ENCODE peak calls at places on chromosome 4, in eight cellular contexts. One of them, this sample, is unnamed.

GRCh38 chr4:39502034-39502658 is 25.1 kb downstream of the UGDH start:
- DNase-seq in COR-L47: no peak
- DNase-seq in sciatic nerve: no peak
- DNase-seq in NAMALWA: no peak
- DNase-seq in fibroblast of the conjunctiva: peak
- DNase-seq in EH: peak
- DNase-seq in activated CD8-positive, alpha-beta memory T cell treated with anti-CD3 and anti-CD28 coated beads for 1 hour: no peak
- DNase-seq in SW480: no peak
- DNase-seq in this sample: no peak

GRCh38 chr4:89829470-89830138 is 7.4 kb downstream of the SNCA start:
- DNase-seq in COR-L47: no peak
- DNase-seq in sciatic nerve: no peak
- DNase-seq in NAMALWA: peak
- DNase-seq in fibroblast of the conjunctiva: no peak
- DNase-seq in EH: no peak
- DNase-seq in activated CD8-positive, alpha-beta memory T cell treated with anti-CD3 and anti-CD28 coated beads for 1 hour: no peak
- DNase-seq in SW480: peak
- DNase-seq in this sample: peak

GRCh38 chr4:110950721-110951120 is 327.8 kb upstream of the PITX2 start:
- DNase-seq in COR-L47: no peak
- DNase-seq in sciatic nerve: no peak
- DNase-seq in NAMALWA: no peak
- DNase-seq in fibroblast of the conjunctiva: peak
- DNase-seq in EH: no peak
- DNase-seq in activated CD8-positive, alpha-beta memory T cell treated with anti-CD3 and anti-CD28 coated beads for 1 hour: no peak
- DNase-seq in SW480: no peak
- DNase-seq in this sample: no peak

GRCh38 chr4:156419080-156419638 is 465.5 kb upstream of the CTSO start:
- DNase-seq in COR-L47: no peak
- DNase-seq in sciatic nerve: no peak
- DNase-seq in NAMALWA: no peak
- DNase-seq in fibroblast of the conjunctiva: no peak
- DNase-seq in EH: peak
- DNase-seq in activated CD8-positive, alpha-beta memory T cell treated with anti-CD3 and anti-CD28 coated beads for 1 hour: no peak
- DNase-seq in SW480: no peak
- DNase-seq in this sample: no peak

GRCh38 chr4:1511441-1512041 is 105.3 kb upstream of the NKX1-1 start:
- DNase-seq in COR-L47: no peak
- DNase-seq in sciatic nerve: no peak
- DNase-seq in NAMALWA: peak
- DNase-seq in fibroblast of the conjunctiva: peak
- DNase-seq in EH: peak
- DNase-seq in activated CD8-positive, alpha-beta memory T cell treated with anti-CD3 and anti-CD28 coated beads for 1 hour: no peak
- DNase-seq in SW480: peak
- DNase-seq in this sample: no peak

GRCh38 chr4:29734785-29735184 is 985.4 kb upstream of the PCDH7 start:
- DNase-seq in COR-L47: no peak
- DNase-seq in sciatic nerve: no peak
- DNase-seq in NAMALWA: no peak
- DNase-seq in fibroblast of the conjunctiva: no peak
- DNase-seq in EH: no peak
- DNase-seq in activated CD8-positive, alpha-beta memory T cell treated with anti-CD3 and anti-CD28 coated beads for 1 hour: no peak
- DNase-seq in SW480: no peak
- DNase-seq in this sample: no peak

GRCh38 chr4:123699823-123700822 is 303.5 kb downstream of the SPRY1 start:
- DNase-seq in COR-L47: no peak
- DNase-seq in sciatic nerve: no peak
- DNase-seq in NAMALWA: no peak
- DNase-seq in fibroblast of the conjunctiva: peak
- DNase-seq in EH: peak
- DNase-seq in activated CD8-positive, alpha-beta memory T cell treated with anti-CD3 and anti-CD28 coated beads for 1 hour: no peak
- DNase-seq in SW480: no peak
- DNase-seq in this sample: peak

GRCh38 chr4:36213956-36214355 is 30.4 kb downstream of the ARAP2 start:
- DNase-seq in COR-L47: peak
- DNase-seq in sciatic nerve: no peak
- DNase-seq in NAMALWA: no peak
- DNase-seq in fibroblast of the conjunctiva: no peak
- DNase-seq in EH: no peak
- DNase-seq in activated CD8-positive, alpha-beta memory T cell treated with anti-CD3 and anti-CD28 coated beads for 1 hour: no peak
- DNase-seq in SW480: no peak
- DNase-seq in this sample: no peak

GRCh38 chr4:159227378-159227777 is 124.5 kb downstream of the RAPGEF2 start:
- DNase-seq in COR-L47: no peak
- DNase-seq in sciatic nerve: no peak
- DNase-seq in NAMALWA: no peak
- DNase-seq in fibroblast of the conjunctiva: no peak
- DNase-seq in EH: peak
- DNase-seq in activated CD8-positive, alpha-beta memory T cell treated with anti-CD3 and anti-CD28 coated beads for 1 hour: no peak
- DNase-seq in SW480: no peak
- DNase-seq in this sample: no peak

GRCh38 chr4:76984127-76984526 is 34.6 kb downstream of the SEPTIN11 start:
- DNase-seq in COR-L47: no peak
- DNase-seq in sciatic nerve: no peak
- DNase-seq in NAMALWA: peak
- DNase-seq in fibroblast of the conjunctiva: no peak
- DNase-seq in EH: peak
- DNase-seq in activated CD8-positive, alpha-beta memory T cell treated with anti-CD3 and anti-CD28 coated beads for 1 hour: no peak
- DNase-seq in SW480: peak
- DNase-seq in this sample: no peak

GRCh38 chr4:88672987-88673386 is 24.6 kb downstream of the NAP1L5 start:
- DNase-seq in COR-L47: peak
- DNase-seq in sciatic nerve: no peak
- DNase-seq in NAMALWA: peak
- DNase-seq in fibroblast of the conjunctiva: no peak
- DNase-seq in EH: peak
- DNase-seq in activated CD8-positive, alpha-beta memory T cell treated with anti-CD3 and anti-CD28 coated beads for 1 hour: no peak
- DNase-seq in SW480: peak
- DNase-seq in this sample: no peak

GRCh38 chr4:127403523-127404084 is 229.2 kb upstream of the INTU start:
- DNase-seq in COR-L47: no peak
- DNase-seq in sciatic nerve: no peak
- DNase-seq in NAMALWA: no peak
- DNase-seq in fibroblast of the conjunctiva: no peak
- DNase-seq in EH: no peak
- DNase-seq in activated CD8-positive, alpha-beta memory T cell treated with anti-CD3 and anti-CD28 coated beads for 1 hour: no peak
- DNase-seq in SW480: no peak
- DNase-seq in this sample: no peak

GRCh38 chr4:98794565-98795205 is 134.2 kb downstream of the EIF4E start:
- DNase-seq in COR-L47: no peak
- DNase-seq in sciatic nerve: no peak
- DNase-seq in NAMALWA: no peak
- DNase-seq in fibroblast of the conjunctiva: no peak
- DNase-seq in EH: peak
- DNase-seq in activated CD8-positive, alpha-beta memory T cell treated with anti-CD3 and anti-CD28 coated beads for 1 hour: no peak
- DNase-seq in SW480: no peak
- DNase-seq in this sample: no peak

GRCh38 chr4:87073570-87074470 is 139.0 kb downstream of the AFF1 start:
- DNase-seq in COR-L47: peak
- DNase-seq in sciatic nerve: no peak
- DNase-seq in NAMALWA: peak
- DNase-seq in fibroblast of the conjunctiva: no peak
- DNase-seq in EH: no peak
- DNase-seq in activated CD8-positive, alpha-beta memory T cell treated with anti-CD3 and anti-CD28 coated beads for 1 hour: no peak
- DNase-seq in SW480: no peak
- DNase-seq in this sample: peak

GRCh38 chr4:123248260-123248659 is 148.3 kb upstream of the SPRY1 start:
- DNase-seq in COR-L47: no peak
- DNase-seq in sciatic nerve: no peak
- DNase-seq in NAMALWA: no peak
- DNase-seq in fibroblast of the conjunctiva: peak
- DNase-seq in EH: peak
- DNase-seq in activated CD8-positive, alpha-beta memory T cell treated with anti-CD3 and anti-CD28 coated beads for 1 hour: no peak
- DNase-seq in SW480: no peak
- DNase-seq in this sample: no peak

GRCh38 chr4:96146686-96147085 is 306.8 kb downstream of the PDHA2 start:
- DNase-seq in COR-L47: no peak
- DNase-seq in sciatic nerve: no peak
- DNase-seq in NAMALWA: no peak
- DNase-seq in fibroblast of the conjunctiva: no peak
- DNase-seq in EH: no peak
- DNase-seq in activated CD8-positive, alpha-beta memory T cell treated with anti-CD3 and anti-CD28 coated beads for 1 hour: no peak
- DNase-seq in SW480: no peak
- DNase-seq in this sample: no peak

GRCh38 chr4:34861661-34862060 is 1382.7 kb downstream of the ARAP2 start:
- DNase-seq in COR-L47: no peak
- DNase-seq in sciatic nerve: no peak
- DNase-seq in NAMALWA: no peak
- DNase-seq in fibroblast of the conjunctiva: no peak
- DNase-seq in EH: no peak
- DNase-seq in activated CD8-positive, alpha-beta memory T cell treated with anti-CD3 and anti-CD28 coated beads for 1 hour: no peak
- DNase-seq in SW480: no peak
- DNase-seq in this sample: no peak

GRCh38 chr4:13706716-13707115 is 79.2 kb upstream of the BOD1L1 start:
- DNase-seq in COR-L47: no peak
- DNase-seq in sciatic nerve: no peak
- DNase-seq in NAMALWA: no peak
- DNase-seq in fibroblast of the conjunctiva: no peak
- DNase-seq in EH: no peak
- DNase-seq in activated CD8-positive, alpha-beta memory T cell treated with anti-CD3 and anti-CD28 coated beads for 1 hour: no peak
- DNase-seq in SW480: no peak
- DNase-seq in this sample: no peak

GRCh38 chr4:177596035-177596434 is 153.8 kb upstream of the AGA start:
- DNase-seq in COR-L47: no peak
- DNase-seq in sciatic nerve: no peak
- DNase-seq in NAMALWA: no peak
- DNase-seq in fibroblast of the conjunctiva: peak
- DNase-seq in EH: peak
- DNase-seq in activated CD8-positive, alpha-beta memory T cell treated with anti-CD3 and anti-CD28 coated beads for 1 hour: no peak
- DNase-seq in SW480: peak
- DNase-seq in this sample: no peak

GRCh38 chr4:6008766-6009385 is 9.4 kb downstream of the C4orf50 start:
- DNase-seq in COR-L47: no peak
- DNase-seq in sciatic nerve: no peak
- DNase-seq in NAMALWA: no peak
- DNase-seq in fibroblast of the conjunctiva: no peak
- DNase-seq in EH: no peak
- DNase-seq in activated CD8-positive, alpha-beta memory T cell treated with anti-CD3 and anti-CD28 coated beads for 1 hour: no peak
- DNase-seq in SW480: no peak
- DNase-seq in this sample: no peak

GRCh38 chr4:80452768-80453167 is 117.2 kb downstream of the CFAP299 start:
- DNase-seq in COR-L47: no peak
- DNase-seq in sciatic nerve: no peak
- DNase-seq in NAMALWA: no peak
- DNase-seq in fibroblast of the conjunctiva: no peak
- DNase-seq in EH: no peak
- DNase-seq in activated CD8-positive, alpha-beta memory T cell treated with anti-CD3 and anti-CD28 coated beads for 1 hour: no peak
- DNase-seq in SW480: no peak
- DNase-seq in this sample: no peak

GRCh38 chr4:77145806-77146425 is 11.1 kb upstream of the CCNG2 start:
- DNase-seq in COR-L47: no peak
- DNase-seq in sciatic nerve: no peak
- DNase-seq in NAMALWA: no peak
- DNase-seq in fibroblast of the conjunctiva: no peak
- DNase-seq in EH: no peak
- DNase-seq in activated CD8-positive, alpha-beta memory T cell treated with anti-CD3 and anti-CD28 coated beads for 1 hour: no peak
- DNase-seq in SW480: no peak
- DNase-seq in this sample: no peak

GRCh38 chr4:80989921-80990544 is 40.5 kb upstream of the BMP3 start:
- DNase-seq in COR-L47: peak
- DNase-seq in sciatic nerve: no peak
- DNase-seq in NAMALWA: peak
- DNase-seq in fibroblast of the conjunctiva: peak
- DNase-seq in EH: peak
- DNase-seq in activated CD8-positive, alpha-beta memory T cell treated with anti-CD3 and anti-CD28 coated beads for 1 hour: no peak
- DNase-seq in SW480: peak
- DNase-seq in this sample: no peak

GRCh38 chr4:156710571-156711195 is 260.9 kb downstream of the PDGFC start:
- DNase-seq in COR-L47: no peak
- DNase-seq in sciatic nerve: no peak
- DNase-seq in NAMALWA: no peak
- DNase-seq in fibroblast of the conjunctiva: peak
- DNase-seq in EH: peak
- DNase-seq in activated CD8-positive, alpha-beta memory T cell treated with anti-CD3 and anti-CD28 coated beads for 1 hour: no peak
- DNase-seq in SW480: no peak
- DNase-seq in this sample: no peak

GRCh38 chr4:145279122-145279960 is 99.0 kb upstream of the OTUD4 start:
- DNase-seq in COR-L47: no peak
- DNase-seq in sciatic nerve: no peak
- DNase-seq in NAMALWA: no peak
- DNase-seq in fibroblast of the conjunctiva: no peak
- DNase-seq in EH: peak
- DNase-seq in activated CD8-positive, alpha-beta memory T cell treated with anti-CD3 and anti-CD28 coated beads for 1 hour: no peak
- DNase-seq in SW480: peak
- DNase-seq in this sample: no peak

GRCh38 chr4:16226816-16227461 is 668 bp upstream of the TAPT1 start:
- DNase-seq in COR-L47: peak
- DNase-seq in sciatic nerve: peak
- DNase-seq in NAMALWA: peak
- DNase-seq in fibroblast of the conjunctiva: no peak
- DNase-seq in EH: peak
- DNase-seq in activated CD8-positive, alpha-beta memory T cell treated with anti-CD3 and anti-CD28 coated beads for 1 hour: no peak
- DNase-seq in SW480: peak
- DNase-seq in this sample: peak

GRCh38 chr4:123102897-123103489 is 180.6 kb upstream of the NUDT6 start:
- DNase-seq in COR-L47: peak
- DNase-seq in sciatic nerve: no peak
- DNase-seq in NAMALWA: peak
- DNase-seq in fibroblast of the conjunctiva: peak
- DNase-seq in EH: peak
- DNase-seq in activated CD8-positive, alpha-beta memory T cell treated with anti-CD3 and anti-CD28 coated beads for 1 hour: no peak
- DNase-seq in SW480: peak
- DNase-seq in this sample: no peak

GRCh38 chr4:154559141-154559841 is 3.5 kb upstream of the FGB start:
- DNase-seq in COR-L47: peak
- DNase-seq in sciatic nerve: no peak
- DNase-seq in NAMALWA: peak
- DNase-seq in fibroblast of the conjunctiva: peak
- DNase-seq in EH: peak
- DNase-seq in activated CD8-positive, alpha-beta memory T cell treated with anti-CD3 and anti-CD28 coated beads for 1 hour: no peak
- DNase-seq in SW480: peak
- DNase-seq in this sample: no peak

GRCh38 chr4:76758290-76758882 is 139.6 kb downstream of the SOWAHB start:
- DNase-seq in COR-L47: peak
- DNase-seq in sciatic nerve: no peak
- DNase-seq in NAMALWA: peak
- DNase-seq in fibroblast of the conjunctiva: peak
- DNase-seq in EH: peak
- DNase-seq in activated CD8-positive, alpha-beta memory T cell treated with anti-CD3 and anti-CD28 coated beads for 1 hour: no peak
- DNase-seq in SW480: peak
- DNase-seq in this sample: peak